ENCODE peak calls at places on chromosomes 3 and 15, in seven cellular contexts. L, C, Z, N, I, P and E are unnamed samples.
A peak's percentile ranks its signal among the peaks of the same experiment; 100 is the strongest.

GRCh38 chr3:128395500-128396125 is 71.1 kb downstream of the DNAJB8 start:
- DNase-seq in L (peak; percentile 43), C (peak; percentile 86), Z (no peak), N (no peak), I (peak; percentile 20), P (no peak), E (no peak)

GRCh38 chr3:16423298-16423697 is 90.2 kb downstream of the RFTN1 start:
- DNase-seq in L (no peak), C (no peak), Z (no peak), N (no peak), I (no peak), P (no peak), E (no peak)

GRCh38 chr3:87997966-87998365 is 60.8 kb downstream of the CGGBP1 start:
- DNase-seq in L (no peak), C (no peak), Z (no peak), N (no peak), I (no peak), P (no peak), E (no peak)

GRCh38 chr15:81261172-81261808 is 62.7 kb downstream of the STARD5 start:
- DNase-seq in L (no peak), C (no peak), Z (no peak), N (no peak), I (no peak), P (no peak), E (no peak)

GRCh38 chr15:48109212-48109611 is 11.6 kb upstream of the SLC24A5 start:
- DNase-seq in L (no peak), C (no peak), Z (no peak), N (no peak), I (no peak), P (no peak), E (no peak)

GRCh38 chr3:35849496-35849895 is 210.2 kb downstream of the ARPP21 start:
- DNase-seq in L (no peak), C (no peak), Z (no peak), N (no peak), I (no peak), P (no peak), E (no peak)

GRCh38 chr3:8371085-8371551 is 130.5 kb upstream of the LMCD1 start:
- DNase-seq in L (peak; percentile 53), C (peak; percentile 54), Z (no peak), N (no peak), I (no peak), P (no peak), E (no peak)

GRCh38 chr3:1082024-1082633 is 10.7 kb upstream of the CNTN6 start:
- DNase-seq in L (peak; percentile 15), C (peak; percentile 78), Z (peak; percentile 23), N (no peak), I (peak; percentile 82), P (no peak), E (no peak)

GRCh38 chr15:73856458-73857192 is 16.7 kb upstream of the TBC1D21 start:
- DNase-seq in L (no peak), C (no peak), Z (no peak), N (no peak), I (no peak), P (no peak), E (no peak)

GRCh38 chr15:99755692-99756409 is 22.6 kb upstream of the LYSMD4 start:
- DNase-seq in L (peak; percentile 67), C (peak; percentile 68), Z (peak; percentile 85), N (no peak), I (peak; percentile 71), P (peak; percentile 24), E (peak; percentile 34)

GRCh38 chr15:38690737-38691332 is 126.2 kb upstream of the RASGRP1 start:
- DNase-seq in L (peak; percentile 75), C (peak; percentile 86), Z (peak; percentile 74), N (peak; percentile 82), I (peak; percentile 84), P (peak; percentile 38), E (no peak)

GRCh38 chr3:196064006-196064405 is 17.9 kb downstream of the TFRC start:
- DNase-seq in L (peak; percentile 22), C (no peak), Z (no peak), N (no peak), I (no peak), P (no peak), E (no peak)

GRCh38 chr3:25663324-25664065 is 1.2 kb downstream of the TOP2B start:
- DNase-seq in L (peak; percentile 24), C (no peak), Z (peak; percentile 73), N (peak; percentile 12), I (peak; percentile 61), P (no peak), E (no peak)

GRCh38 chr3:58111513-58112184 is 99.1 kb downstream of the DNASE1L3 start:
- DNase-seq in L (no peak), C (no peak), Z (no peak), N (no peak), I (no peak), P (no peak), E (no peak)

GRCh38 chr3:82676356-82677026 is 915.0 kb upstream of the GBE1 start:
- DNase-seq in L (no peak), C (no peak), Z (no peak), N (no peak), I (no peak), P (no peak), E (peak; percentile 34)

GRCh38 chr3:128487813-128488635 is 5.0 kb downstream of the GATA2 start:
- DNase-seq in L (peak; percentile 87), C (peak; percentile 95), Z (no peak), N (no peak), I (peak; percentile 94), P (peak; percentile 22), E (peak; percentile 64)

GRCh38 chr3:16311960-16312451 is 47.0 kb downstream of the OXNAD1 start:
- DNase-seq in L (no peak), C (no peak), Z (no peak), N (peak; percentile 49), I (no peak), P (no peak), E (no peak)

GRCh38 chr3:49016414-49017228 is 1.8 kb downstream of the DALRD3 start:
- DNase-seq in L (no peak), C (no peak), Z (no peak), N (no peak), I (no peak), P (no peak), E (no peak)

GRCh38 chr15:91549581-91549980 is 303.9 kb upstream of the SLCO3A1 start:
- DNase-seq in L (no peak), C (no peak), Z (no peak), N (no peak), I (no peak), P (no peak), E (no peak)

GRCh38 chr15:40906947-40907802 is 12.9 kb downstream of the VPS18 start:
- DNase-seq in L (peak; percentile 41), C (peak; percentile 77), Z (no peak), N (peak; percentile 41), I (no peak), P (peak; percentile 43), E (no peak)

GRCh38 chr3:119582178-119582577 is 2.9 kb downstream of the ADPRH start:
- DNase-seq in L (peak; percentile 43), C (no peak), Z (no peak), N (no peak), I (no peak), P (no peak), E (no peak)

GRCh38 chr3:15638193-15638890 is 36.8 kb downstream of the BTD start:
- DNase-seq in L (peak; percentile 57), C (no peak), Z (no peak), N (no peak), I (no peak), P (no peak), E (no peak)

GRCh38 chr3:157460253-157460652 is 23.6 kb downstream of the PTX3 start:
- DNase-seq in L (peak; percentile 92), C (no peak), Z (no peak), N (no peak), I (no peak), P (no peak), E (no peak)

GRCh38 chr3:150370129-150370602 is 37.9 kb upstream of the TSC22D2 start:
- DNase-seq in L (peak; percentile 97), C (peak; percentile 82), Z (no peak), N (no peak), I (peak; percentile 96), P (no peak), E (peak; percentile 97)

GRCh38 chr15:27696530-27696929 is 402.6 kb downstream of the OCA2 start:
- DNase-seq in L (no peak), C (no peak), Z (no peak), N (no peak), I (no peak), P (no peak), E (no peak)

GRCh38 chr15:60859996-60860494 is 369.1 kb downstream of the RORA start:
- DNase-seq in L (peak; percentile 91), C (no peak), Z (no peak), N (no peak), I (no peak), P (no peak), E (peak; percentile 75)

GRCh38 chr3:46705751-46706572 is 4.8 kb downstream of the TMIE start:
- DNase-seq in L (peak; percentile 59), C (no peak), Z (no peak), N (no peak), I (peak; percentile 87), P (peak; percentile 4), E (peak; percentile 44)

GRCh38 chr15:64460737-64461576 is 579 bp downstream of the ZNF609 start:
- DNase-seq in L (peak; percentile 81), C (peak; percentile 70), Z (peak; percentile 81), N (peak; percentile 19), I (peak; percentile 88), P (no peak), E (peak; percentile 69)

GRCh38 chr3:192772495-192772894 is 45.2 kb upstream of the FGF12 start:
- DNase-seq in L (peak; percentile 18), C (peak; percentile 57), Z (peak; percentile 4), N (no peak), I (peak; percentile 81), P (no peak), E (no peak)

GRCh38 chr3:69084326-69084667 is 440 bp upstream of the ARL6IP5 start:
- DNase-seq in L (peak; percentile 85), C (no peak), Z (peak; percentile 76), N (no peak), I (peak; percentile 57), P (no peak), E (peak; percentile 73)

GRCh38 chr15:64161688-64162477 is 939 bp downstream of the PPIB start:
- DNase-seq in L (no peak), C (peak; percentile 56), Z (no peak), N (no peak), I (no peak), P (no peak), E (no peak)